ENCODE peak calls at places on chromosomes 6 and 20, in nine cellular contexts. U, V, D, Q, P, L, W, F and H are unnamed samples.

GRCh38 chr6:150063640-150064039 is 5.3 kb downstream of the ULBP3 start:
- DNase-seq in U (no peak), V (no peak), D (no peak), Q (no peak), P (no peak), L (no peak), W (no peak), F (no peak), H (no peak)

GRCh38 chr6:165662671-165663282 is at the start of gene PDE10A:
- DNase-seq in U (peak; percentile 85), V (no peak), D (no peak), Q (peak; percentile 89), P (no peak), L (peak; percentile 35), W (peak; percentile 19), F (peak; percentile 76), H (peak; percentile 93)

GRCh38 chr6:135306740-135307420 is 125.8 kb downstream of the MYB start:
- DNase-seq in U (no peak), V (no peak), D (no peak), Q (peak; percentile 12), P (no peak), L (no peak), W (no peak), F (no peak), H (no peak)

GRCh38 chr6:91273729-91274128 is 686.9 kb upstream of the MAP3K7 start:
- DNase-seq in U (peak; percentile 83), V (no peak), D (no peak), Q (peak; percentile 5), P (no peak), L (peak; percentile 43), W (no peak), F (peak; percentile 92), H (peak; percentile 13)

GRCh38 chr20:23186808-23187207 is 100.7 kb upstream of the CD93 start:
- DNase-seq in U (no peak), V (no peak), D (no peak), Q (no peak), P (no peak), L (no peak), W (no peak), F (no peak), H (no peak)

GRCh38 chr6:39063520-39063919 is 14.9 kb downstream of the GLP1R start:
- DNase-seq in U (no peak), V (no peak), D (no peak), Q (no peak), P (no peak), L (no peak), W (no peak), F (no peak), H (no peak)

GRCh38 chr6:15395087-15395486 is 149.2 kb downstream of the JARID2 start:
- DNase-seq in U (no peak), V (no peak), D (no peak), Q (no peak), P (no peak), L (no peak), W (no peak), F (no peak), H (no peak)

GRCh38 chr6:37580164-37580955 is 80.7 kb upstream of the CCDC167 start:
- DNase-seq in U (no peak), V (no peak), D (no peak), Q (no peak), P (no peak), L (no peak), W (no peak), F (no peak), H (no peak)

GRCh38 chr6:81148726-81149125 is 603.8 kb downstream of the TENT5A start:
- DNase-seq in U (no peak), V (no peak), D (no peak), Q (no peak), P (no peak), L (peak; percentile 65), W (peak; percentile 83), F (peak; percentile 11), H (no peak)

GRCh38 chr6:38570750-38571149 is 69.0 kb downstream of the BTBD9 start:
- DNase-seq in U (no peak), V (no peak), D (no peak), Q (peak; percentile 41), P (no peak), L (peak; percentile 46), W (no peak), F (peak; percentile 66), H (no peak)

GRCh38 chr20:5090191-5090590 is 29.6 kb downstream of the PCNA start:
- DNase-seq in U (peak; percentile 15), V (no peak), D (no peak), Q (no peak), P (peak; percentile 34), L (no peak), W (no peak), F (no peak), H (no peak)

GRCh38 chr6:119881416-119881815 is 531.9 kb upstream of the MAN1A1 start:
- DNase-seq in U (no peak), V (no peak), D (no peak), Q (peak; percentile 16), P (no peak), L (peak; percentile 59), W (peak; percentile 35), F (no peak), H (no peak)

DNA sequence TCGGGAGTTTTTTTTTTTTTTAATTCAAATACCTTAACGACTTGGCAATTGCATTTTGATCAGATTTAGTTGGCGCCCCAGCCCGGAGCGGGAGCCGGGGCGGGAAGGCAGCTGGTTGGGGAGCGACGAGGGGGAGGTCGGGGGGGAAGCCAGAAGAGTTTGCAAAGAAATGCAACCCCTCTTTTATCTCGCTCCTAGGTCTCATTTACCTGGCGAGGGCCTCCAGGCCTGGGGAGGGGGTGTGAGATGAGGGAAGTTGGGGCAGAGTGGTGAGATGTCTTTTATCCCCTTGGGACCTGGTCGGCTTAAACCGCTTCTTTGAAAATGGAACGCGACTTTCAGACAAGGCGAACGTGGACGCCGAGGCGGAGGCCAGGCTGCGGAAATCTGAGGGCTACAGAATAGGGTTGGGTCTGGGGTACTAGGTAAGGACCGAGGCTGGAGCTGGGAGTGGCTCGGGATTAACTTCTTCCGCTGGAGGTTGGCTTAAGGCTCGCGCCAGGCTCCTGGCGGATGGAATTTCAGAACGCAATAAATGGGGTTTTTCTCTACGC is 40.3 kb downstream of the NCR2 start:
- DNase-seq in U (no peak), V (no peak), D (no peak), Q (no peak), P (no peak), L (no peak), W (no peak), F (no peak), H (peak; percentile 68)
- H3K4me3 ChIP-seq in U (no peak overlapping the region), V (no peak overlapping the region), D (no peak overlapping the region), Q (no peak overlapping the region), P (no peak overlapping the region), L (no peak overlapping the region), W (no peak overlapping the region), F (no peak overlapping the region), H (peak overlapping the region; percentile 2)

GRCh38 chr6:143166247-143166695 is 105.6 kb downstream of the AIG1 start:
- DNase-seq in U (no peak), V (no peak), D (no peak), Q (peak; percentile 20), P (no peak), L (no peak), W (peak; percentile 46), F (no peak), H (no peak)

GRCh38 chr6:143164565-143165105 is 103.9 kb downstream of the AIG1 start:
- DNase-seq in U (no peak), V (no peak), D (no peak), Q (peak; percentile 39), P (no peak), L (no peak), W (peak; percentile 43), F (peak; percentile 45), H (no peak)

GRCh38 chr6:143167224-143167623 is 106.5 kb downstream of the AIG1 start:
- DNase-seq in U (no peak), V (no peak), D (no peak), Q (no peak), P (no peak), L (no peak), W (no peak), F (no peak), H (no peak)

GRCh38 chr6:143165315-143165855 is 104.7 kb downstream of the AIG1 start:
- DNase-seq in U (no peak), V (no peak), D (no peak), Q (no peak), P (no peak), L (no peak), W (no peak), F (no peak), H (no peak)

DNA sequence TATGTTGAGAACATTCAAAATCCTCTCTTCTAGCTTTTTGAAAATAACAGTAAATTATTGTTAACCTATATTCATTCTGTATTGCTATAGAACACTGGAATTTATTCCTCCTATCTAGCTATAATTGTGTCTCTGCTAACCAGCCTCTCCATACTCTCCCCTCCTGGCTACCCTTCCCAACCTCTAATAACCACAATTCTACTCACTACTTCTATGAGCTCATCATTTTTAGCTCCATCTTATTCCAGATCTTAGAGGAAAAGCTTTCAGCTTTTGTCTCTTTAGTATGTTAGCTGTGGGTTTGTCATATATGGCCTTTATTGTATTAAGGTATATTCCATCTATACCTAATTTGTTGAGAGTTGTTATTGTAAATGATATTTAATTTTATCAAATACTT is 108.8 kb downstream of the AIG1 start:
- DNase-seq in U (no peak), V (no peak), D (no peak), Q (no peak), P (no peak), L (no peak), W (no peak), F (no peak), H (no peak)
- H3K4me3 ChIP-seq in U (no peak overlapping the region), V (no peak overlapping the region), D (no peak overlapping the region), Q (no peak overlapping the region), P (no peak overlapping the region), L (no peak overlapping the region), W (no peak overlapping the region), F (no peak overlapping the region), H (no peak overlapping the region)

GRCh38 chr20:62805711-62806382 is 1.2 kb downstream of the OGFR start:
- DNase-seq in U (no peak), V (peak; percentile 84), D (no peak), Q (no peak), P (no peak), L (no peak), W (no peak), F (no peak), H (peak; percentile 84)
- H3K4me3 ChIP-seq in U (peak overlapping the region; percentile 57), V (peak overlapping the region; percentile 81), D (peak overlapping the region; percentile 96), Q (peak overlapping the region; percentile 87), P (peak overlapping the region; percentile 100), L (peak overlapping the region; percentile 70), W (peak overlapping the region; percentile 81), F (peak overlapping the region; percentile 97), H (peak overlapping the region; percentile 90)

DNA sequence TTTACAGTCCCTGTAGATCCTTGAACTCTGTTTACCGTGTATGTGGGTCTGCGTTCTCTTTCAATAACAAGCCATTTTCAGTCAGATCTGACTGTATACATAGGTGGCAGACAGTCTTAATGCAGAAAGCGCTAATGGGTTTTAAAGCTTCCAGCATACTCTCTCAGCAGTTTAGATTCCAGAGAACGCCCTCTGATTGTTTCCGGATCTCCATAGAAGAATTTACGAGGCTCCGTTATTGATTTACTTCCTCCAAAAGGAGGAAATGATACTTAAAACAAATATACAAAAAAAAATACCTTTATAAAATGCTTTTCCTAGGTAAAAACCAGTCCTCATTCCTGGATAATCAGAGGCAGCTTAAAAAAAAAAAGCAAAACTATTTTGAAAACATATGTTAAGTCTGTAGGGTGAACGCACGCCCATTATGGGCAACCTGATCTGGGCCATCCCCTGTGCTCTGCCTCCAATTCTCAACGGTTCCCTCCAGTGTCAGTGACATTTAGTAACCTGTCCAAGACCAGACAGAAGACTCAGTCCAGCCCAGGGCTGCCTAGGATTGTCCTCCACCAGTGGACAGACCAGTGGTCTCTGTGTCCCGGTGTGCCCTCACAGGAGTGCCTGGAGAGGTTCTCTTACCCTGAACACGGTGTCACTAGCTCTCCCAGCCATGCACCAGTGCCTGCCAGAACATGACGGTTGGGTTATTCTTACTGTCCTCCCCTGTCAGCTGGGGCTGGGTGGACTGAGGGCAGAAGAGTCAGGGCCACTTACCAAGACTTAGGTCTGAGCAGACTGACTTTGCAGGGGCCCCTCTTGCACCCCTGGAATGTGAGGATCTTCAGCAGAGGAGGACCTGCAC is 217.3 kb downstream of the ARID1B start:
- DNase-seq in U (no peak), V (no peak), D (no peak), Q (no peak), P (no peak), L (no peak), W (no peak), F (no peak), H (no peak)
- H3K4me3 ChIP-seq in U (no peak overlapping the region), V (no peak overlapping the region), D (no peak overlapping the region), Q (no peak overlapping the region), P (no peak overlapping the region), L (no peak overlapping the region), W (no peak overlapping the region), F (no peak overlapping the region), H (no peak overlapping the region)